ENCODE peak calls at places on chromosome 2, in ten cellular contexts. A is astrocyte of the hippocampus, J is naive B cell, L is fibroblast of pulmonary artery, O is GM19239, E is GM13976, Q is SIG-M5, H is endodermal cell, D is psoas muscle, X is choroid plexus epithelial cell. Z is an unnamed sample.

GRCh38 chr2:43824951-43825493 is 13.6 kb downstream of the ABCG5 start:
- DNase-seq in A (no peak), J (no peak), L (no peak), O (no peak), E (no peak), Q (no peak), H (no peak), D (no peak), X (no peak), Z (no peak)

GRCh38 chr2:660477-661214 is 16.6 kb downstream of the TMEM18 start:
- DNase-seq in A (no peak), J (no peak), L (no peak), O (no peak), E (no peak), Q (no peak), H (peak), D (no peak), X (no peak), Z (no peak)

GRCh38 chr2:129893244-129893643 is 86.2 kb upstream of the RAB6C start:
- DNase-seq in A (no peak), J (no peak), L (no peak), O (no peak), E (no peak), Q (no peak), H (no peak), D (no peak), X (no peak), Z (no peak)

GRCh38 chr2:132632000-132632649 is 37.9 kb downstream of the LYPD1 start:
- DNase-seq in A (peak), J (no peak), L (no peak), O (no peak), E (no peak), Q (no peak), H (no peak), D (no peak), X (no peak), Z (peak)

GRCh38 chr2:25879133-25879730 is 945 bp upstream of the ASXL2 start:
- DNase-seq in A (peak), J (no peak), L (peak), O (no peak), E (no peak), Q (no peak), H (no peak), D (no peak), X (peak), Z (no peak)

GRCh38 chr2:70002241-70002896 is 40.9 kb upstream of the ASPRV1 start:
- DNase-seq in A (no peak), J (no peak), L (no peak), O (no peak), E (peak), Q (no peak), H (no peak), D (no peak), X (no peak), Z (no peak)

GRCh38 chr2:120394764-120395163 is 48.8 kb downstream of the INHBB start:
- DNase-seq in A (no peak), J (no peak), L (no peak), O (no peak), E (no peak), Q (no peak), H (peak), D (no peak), X (no peak), Z (no peak)

GRCh38 chr2:191222507-191222906 is 22.7 kb upstream of the MYO1B start:
- DNase-seq in A (no peak), J (no peak), L (peak), O (no peak), E (no peak), Q (no peak), H (no peak), D (no peak), X (peak), Z (no peak)

GRCh38 chr2:160375037-160375436 is 118.6 kb downstream of the RBMS1 start:
- DNase-seq in A (no peak), J (no peak), L (peak), O (no peak), E (no peak), Q (no peak), H (no peak), D (no peak), X (peak), Z (no peak)

GRCh38 chr2:128408349-128409305 is 90.0 kb upstream of the HS6ST1 start:
- DNase-seq in A (peak), J (no peak), L (peak), O (no peak), E (no peak), Q (no peak), H (peak), D (peak), X (peak), Z (no peak)

GRCh38 chr2:11491348-11491930 is 25.5 kb upstream of the E2F6 start:
- DNase-seq in A (no peak), J (no peak), L (no peak), O (no peak), E (no peak), Q (no peak), H (no peak), D (no peak), X (no peak), Z (no peak)

GRCh38 chr2:190318514-190318913 is 1.1 kb downstream of the HIBCH start:
- DNase-seq in A (no peak), J (no peak), L (no peak), O (no peak), E (no peak), Q (no peak), H (no peak), D (no peak), X (no peak), Z (no peak)

GRCh38 chr2:221063568-221063967 is 508.5 kb downstream of the EPHA4 start:
- DNase-seq in A (no peak), J (no peak), L (no peak), O (no peak), E (no peak), Q (no peak), H (no peak), D (no peak), X (no peak), Z (no peak)

GRCh38 chr2:46471-47345 is at the start of gene FAM110C:
- DNase-seq in A (peak), J (peak), L (peak), O (no peak), E (no peak), Q (no peak), H (peak), D (no peak), X (peak), Z (no peak)

GRCh38 chr2:2660789-2661355 is 329.8 kb upstream of the MYT1L start:
- DNase-seq in A (no peak), J (no peak), L (no peak), O (no peak), E (no peak), Q (no peak), H (no peak), D (no peak), X (no peak), Z (no peak)

GRCh38 chr2:27494944-27495554 is at the start of gene FNDC4:
- DNase-seq in A (peak), J (no peak), L (no peak), O (no peak), E (peak), Q (no peak), H (peak), D (peak), X (peak), Z (no peak)

GRCh38 chr2:44392338-44392943 is 30.7 kb downstream of the CAMKMT start:
- DNase-seq in A (peak), J (peak), L (peak), O (no peak), E (peak), Q (no peak), H (peak), D (no peak), X (peak), Z (no peak)

GRCh38 chr2:134522856-134523460 is 195.8 kb downstream of the TMEM163 start:
- DNase-seq in A (peak), J (no peak), L (no peak), O (no peak), E (no peak), Q (no peak), H (no peak), D (no peak), X (no peak), Z (no peak)

GRCh38 chr2:172545408-172546075 is 10.3 kb upstream of the PDK1 start:
- DNase-seq in A (no peak), J (no peak), L (no peak), O (no peak), E (no peak), Q (no peak), H (no peak), D (no peak), X (no peak), Z (no peak)

GRCh38 chr2:46818819-46819218 is 96.8 kb downstream of the MCFD2 start:
- DNase-seq in A (no peak), J (no peak), L (no peak), O (no peak), E (no peak), Q (no peak), H (no peak), D (no peak), X (no peak), Z (no peak)

GRCh38 chr2:145460151-145460550 is 940.2 kb upstream of the ZEB2 start:
- DNase-seq in A (peak), J (no peak), L (peak), O (no peak), E (no peak), Q (no peak), H (no peak), D (no peak), X (peak), Z (no peak)

GRCh38 chr2:237307495-237307894 is 106.5 kb downstream of the COL6A3 start:
- DNase-seq in A (no peak), J (no peak), L (no peak), O (no peak), E (no peak), Q (no peak), H (no peak), D (no peak), X (no peak), Z (no peak)

GRCh38 chr2:210366675-210367080 is 51.7 kb upstream of the MYL1 start:
- DNase-seq in A (peak), J (no peak), L (no peak), O (no peak), E (no peak), Q (no peak), H (no peak), D (no peak), X (no peak), Z (no peak)

GRCh38 chr2:1136071-1136470 is 185.4 kb downstream of the SNTG2 start:
- DNase-seq in A (peak), J (no peak), L (no peak), O (no peak), E (no peak), Q (no peak), H (peak), D (no peak), X (peak), Z (no peak)

GRCh38 chr2:2836343-2837070 is 505.4 kb upstream of the MYT1L start:
- DNase-seq in A (no peak), J (no peak), L (no peak), O (no peak), E (no peak), Q (no peak), H (no peak), D (no peak), X (no peak), Z (no peak)

GRCh38 chr2:232013701-232014353 is 52.3 kb downstream of the DIS3L2 start:
- DNase-seq in A (peak), J (no peak), L (peak), O (no peak), E (peak), Q (no peak), H (no peak), D (no peak), X (peak), Z (no peak)

GRCh38 chr2:85753035-85753524 is 711 bp upstream of the ATOH8 start:
- DNase-seq in A (no peak), J (no peak), L (no peak), O (no peak), E (no peak), Q (no peak), H (no peak), D (no peak), X (no peak), Z (no peak)

GRCh38 chr2:46540496-46541342 is 61.4 kb downstream of the TMEM247 start:
- DNase-seq in A (peak), J (no peak), L (peak), O (no peak), E (no peak), Q (no peak), H (peak), D (peak), X (peak), Z (no peak)

GRCh38 chr2:18413794-18414396 is 146.6 kb downstream of the RDH14 start:
- DNase-seq in A (peak), J (no peak), L (peak), O (no peak), E (no peak), Q (no peak), H (no peak), D (no peak), X (peak), Z (no peak)

GRCh38 chr2:239704737-239705136 is 303.9 kb upstream of the HDAC4 start:
- DNase-seq in A (no peak), J (no peak), L (no peak), O (no peak), E (no peak), Q (no peak), H (peak), D (no peak), X (no peak), Z (no peak)

GRCh38 chr2:141554810-141555209 is 576.0 kb downstream of the LRP1B start:
- DNase-seq in A (peak), J (peak), L (peak), O (no peak), E (peak), Q (no peak), H (peak), D (no peak), X (peak), Z (peak)

GRCh38 chr2:37425408-37425807 is 81.0 kb downstream of the QPCT start:
- DNase-seq in A (no peak), J (no peak), L (no peak), O (no peak), E (no peak), Q (no peak), H (no peak), D (no peak), X (no peak), Z (no peak)

GRCh38 chr2:189629553-189630453 is 31.5 kb upstream of the ASNSD1 start:
- DNase-seq in A (no peak), J (no peak), L (peak), O (no peak), E (no peak), Q (no peak), H (no peak), D (no peak), X (peak), Z (no peak)

GRCh38 chr2:231545105-231545902 is 15.1 kb upstream of the NMUR1 start:
- DNase-seq in A (peak), J (peak), L (peak), O (peak), E (peak), Q (peak), H (no peak), D (no peak), X (peak), Z (peak)

GRCh38 chr2:215277942-215278341 is 33.9 kb upstream of the ATIC start:
- DNase-seq in A (no peak), J (no peak), L (no peak), O (no peak), E (no peak), Q (no peak), H (no peak), D (no peak), X (peak), Z (no peak)

GRCh38 chr2:96897491-96898134 is 27.7 kb upstream of the SEMA4C start:
- DNase-seq in A (no peak), J (no peak), L (peak), O (no peak), E (no peak), Q (no peak), H (no peak), D (no peak), X (peak), Z (no peak)

GRCh38 chr2:24489942-24490673 is 946 bp upstream of the NCOA1 start:
- DNase-seq in A (peak), J (no peak), L (peak), O (no peak), E (no peak), Q (no peak), H (peak), D (no peak), X (peak), Z (peak)

GRCh38 chr2:234968633-234969328 is 17.0 kb downstream of the SH3BP4 start:
- DNase-seq in A (no peak), J (no peak), L (no peak), O (no peak), E (no peak), Q (no peak), H (no peak), D (no peak), X (no peak), Z (no peak)

Z was measured in C1 segment of cervical spinal cord.